ENCODE peak calls at places on chromosomes 5 and 9, in nine cellular contexts. P, E, G, J, W, H, N, F and I are unnamed samples.

GRCh38 chr5:159051431-159052281 is 48.1 kb downstream of the EBF1 start:
- DNase-seq in J (no peak), P (no peak), G (peak), E (peak), F (no peak), W (peak), N (no peak), H (peak), I (no peak)

GRCh38 chr9:92292338-92293074 is 991 bp downstream of the IARS1 start:
- DNase-seq in J (no peak), W (no peak), P (no peak), N (no peak), E (peak), F (no peak), H (no peak), G (no peak), I (peak)

GRCh38 chr9:117415584-117415937 is 704 bp upstream of the ASTN2 start:
- DNase-seq in H (peak), E (no peak), J (no peak), N (no peak), P (no peak), F (no peak), W (no peak), G (no peak), I (no peak)

GRCh38 chr9:7936201-7936600 is 136.6 kb upstream of the DMAC1 start:
- DNase-seq in P (no peak), W (no peak), F (no peak), E (no peak), H (no peak), N (no peak), J (no peak), G (no peak), I (no peak)

GRCh38 chr5:91538179-91538578 is 155.1 kb upstream of the ARRDC3 start:
- DNase-seq in G (no peak), W (no peak), P (no peak), N (no peak), F (no peak), E (no peak), J (no peak), H (no peak), I (no peak)

GRCh38 chr9:71985070-71985956 is 73.9 kb downstream of the C9orf85 start:
- DNase-seq in W (no peak), N (no peak), H (peak), F (no peak), G (no peak), J (no peak), E (no peak), P (no peak), I (no peak)

GRCh38 chr5:78360674-78361225 is 333 bp downstream of the SCAMP1 start:
- DNase-seq in J (no peak), F (peak), H (no peak), W (peak), E (no peak), P (peak), G (peak), N (peak), I (no peak)

GRCh38 chr5:74493426-74493825 is 147.1 kb downstream of the ENC1 start:
- DNase-seq in N (no peak), H (no peak), G (no peak), E (peak), W (no peak), J (no peak), P (no peak), F (no peak), I (no peak)

GRCh38 chr5:132237141-132237540 is 9.5 kb upstream of the P4HA2 start:
- DNase-seq in J (no peak), N (no peak), W (no peak), E (peak), F (no peak), P (no peak), G (no peak), H (peak), I (no peak)

GRCh38 chr5:173472164-173472563 is 143.9 kb upstream of the STC2 start:
- DNase-seq in E (peak), P (no peak), H (no peak), N (no peak), F (no peak), G (no peak), J (no peak), W (no peak), I (peak)

GRCh38 chr9:33320568-33321261 is 30.4 kb downstream of the NFX1 start:
- DNase-seq in G (no peak), N (no peak), J (no peak), W (no peak), P (no peak), F (no peak), E (peak), H (no peak), I (peak)

GRCh38 chr5:151024440-151024839 is 4.0 kb downstream of the GPX3 start:
- DNase-seq in H (no peak), J (no peak), N (no peak), G (no peak), W (no peak), P (no peak), F (no peak), E (no peak), I (peak)

GRCh38 chr5:133341915-133342710 is 270.2 kb downstream of the FSTL4 start:
- DNase-seq in G (no peak), F (no peak), H (peak), J (no peak), P (no peak), E (no peak), N (no peak), W (no peak), I (no peak)

GRCh38 chr5:139335811-139336210 is 5.8 kb upstream of the PAIP2 start:
- DNase-seq in G (no peak), H (peak), J (no peak), N (no peak), F (no peak), E (peak), W (no peak), P (no peak), I (no peak)

GRCh38 chr9:16552252-16552651 is 318.2 kb downstream of the BNC2 start:
- DNase-seq in G (no peak), W (no peak), N (no peak), F (no peak), P (no peak), H (no peak), J (no peak), E (no peak), I (no peak)

GRCh38 chr9:109063765-109064164 is 50.5 kb upstream of the CTNNAL1 start:
- DNase-seq in P (no peak), E (peak), N (no peak), G (no peak), H (no peak), F (no peak), W (no peak), J (no peak), I (no peak)

GRCh38 chr5:61734001-61734400 is 401.9 kb downstream of the ZSWIM6 start:
- DNase-seq in E (no peak), N (no peak), W (no peak), G (no peak), H (no peak), J (no peak), F (no peak), P (no peak), I (no peak)

GRCh38 chr5:170293273-170293672 is 4.3 kb downstream of the LCP2 start:
- DNase-seq in F (no peak), G (peak), P (no peak), N (no peak), H (no peak), J (no peak), W (no peak), E (no peak), I (no peak)

GRCh38 chr5:133051547-133052316 is at the start of gene HSPA4:
- DNase-seq in N (peak), G (peak), P (peak), H (peak), W (peak), F (peak), J (peak), E (peak), I (peak)

GRCh38 chr9:92576175-92576574 is 40.4 kb upstream of the ECM2 start:
- DNase-seq in F (no peak), G (no peak), J (no peak), W (no peak), N (no peak), H (no peak), E (no peak), P (no peak), I (peak)

GRCh38 chr5:115033861-115034260 is 135.8 kb downstream of the TRIM36 start:
- DNase-seq in J (no peak), G (no peak), H (peak), N (no peak), P (no peak), E (peak), W (no peak), F (peak), I (peak)

GRCh38 chr5:152290181-152290580 is 114.9 kb downstream of the NMUR2 start:
- DNase-seq in J (no peak), E (no peak), N (no peak), P (no peak), F (no peak), H (no peak), W (no peak), G (no peak), I (no peak)

GRCh38 chr5:113166285-113166684 is 189.7 kb downstream of the DCP2 start:
- DNase-seq in N (no peak), H (no peak), P (no peak), E (peak), W (no peak), G (no peak), J (no peak), F (no peak), I (peak)

GRCh38 chr5:122653087-122654017 is 121.5 kb upstream of the SNX2 start:
- DNase-seq in W (no peak), P (no peak), E (no peak), F (no peak), J (no peak), N (no peak), G (no peak), H (no peak), I (peak)